ENCODE peak calls at places on chromosomes 11 and 22, in four cellular contexts. K, F, M and G are unnamed samples.

GRCh38 chr22:18101536-18101935 is 9.1 kb upstream of the TUBA8 start:
- DNase-seq in K (no peak), F (no peak), M (peak), G (no peak)

GRCh38 chr11:78798567-78799170 is 224.0 kb upstream of the NARS2 start:
- DNase-seq in F (peak), M (peak), K (no peak), G (peak)

GRCh38 chr11:68843052-68843561 is 1.4 kb upstream of the CPT1A start:
- DNase-seq in K (no peak), F (no peak), M (peak), G (no peak)

GRCh38 chr11:66987158-66987620 is 12.1 kb downstream of the C11orf86 start:
- DNase-seq in K (no peak), M (no peak), F (no peak), G (peak)

GRCh38 chr11:112795142-112795815 is 165.9 kb upstream of the NCAM1 start:
- DNase-seq in K (no peak), M (peak), F (no peak), G (peak)

GRCh38 chr11:3123761-3124733 is 41.1 kb downstream of the OSBPL5 start:
- DNase-seq in F (no peak), M (peak), K (no peak), G (no peak)

GRCh38 chr11:64553554-64554201 is 37.3 kb upstream of the SLC22A12 start:
- DNase-seq in K (no peak), M (peak), F (peak), G (peak)

GRCh38 chr11:65113361-65113756 is 1.7 kb downstream of the TM7SF2 start:
- DNase-seq in M (no peak), F (no peak), K (no peak), G (no peak)

GRCh38 chr11:101103431-101103830 is 26.2 kb downstream of the PGR start:
- DNase-seq in F (no peak), M (no peak), K (no peak), G (no peak)

GRCh38 chr22:30116362-30117117 is 36.3 kb downstream of the HORMAD2 start:
- DNase-seq in M (no peak), F (no peak), K (no peak), G (no peak)

GRCh38 chr11:2558402-2558801 is 113.6 kb downstream of the KCNQ1 start:
- DNase-seq in K (no peak), F (no peak), M (no peak), G (no peak)

GRCh38 chr11:62593434-62594044 is 2.2 kb upstream of the TUT1 start:
- DNase-seq in F (no peak), K (no peak), M (peak), G (peak)

GRCh38 chr11:123481647-123482046 is 51.6 kb downstream of the GRAMD1B start:
- DNase-seq in K (no peak), M (peak), F (no peak), G (no peak)

GRCh38 chr11:82663535-82663934 is 70.1 kb downstream of the FAM181B start:
- DNase-seq in F (no peak), M (no peak), K (no peak), G (no peak)

GRCh38 chr22:41302016-41302767 is 867 bp downstream of the ZC3H7B start:
- DNase-seq in M (no peak), F (no peak), K (no peak), G (peak)

GRCh38 chr11:130131957-130132850 is 27.4 kb upstream of the ST14 start:
- DNase-seq in F (peak), K (peak), M (peak), G (peak)

GRCh38 chr11:116466231-116466630 is 306.6 kb downstream of the BUD13 start:
- DNase-seq in F (no peak), M (no peak), K (no peak), G (no peak)

GRCh38 chr11:75565221-75565814 is 3.3 kb downstream of the SERPINH1 start:
- DNase-seq in K (no peak), M (no peak), F (no peak), G (no peak)

GRCh38 chr11:125304111-125304639 is 139.6 kb downstream of the PKNOX2 start:
- DNase-seq in F (no peak), K (no peak), M (no peak), G (no peak)

GRCh38 chr11:64562723-64563351 is 28.2 kb upstream of the SLC22A12 start:
- DNase-seq in F (no peak), M (no peak), K (no peak), G (no peak)

GRCh38 chr22:45448431-45448830 is 34.9 kb downstream of the RIBC2 start:
- DNase-seq in F (no peak), M (no peak), K (no peak), G (no peak)

GRCh38 chr11:8262552-8263108 is 1.0 kb downstream of the LMO1 start:
- DNase-seq in K (no peak), F (peak), M (peak), G (no peak)
- TF ChIP-seq SPI1 in K (no peak), F (no peak), M (no peak), G (no peak)

GRCh38 chr22:50182176-50183081 is 3.3 kb upstream of the TRABD start:
- DNase-seq in K (no peak), M (no peak), F (no peak), G (no peak)
- TF ChIP-seq SPI1 in K (no peak), M (no peak), F (no peak), G (no peak)

GRCh38 chr11:47186076-47186936 is at the start of gene PACSIN3:
- DNase-seq in M (no peak), F (peak), K (no peak), G (peak)
- TF ChIP-seq SPI1 in M (no peak), F (no peak), K (no peak), G (no peak)

DNA sequence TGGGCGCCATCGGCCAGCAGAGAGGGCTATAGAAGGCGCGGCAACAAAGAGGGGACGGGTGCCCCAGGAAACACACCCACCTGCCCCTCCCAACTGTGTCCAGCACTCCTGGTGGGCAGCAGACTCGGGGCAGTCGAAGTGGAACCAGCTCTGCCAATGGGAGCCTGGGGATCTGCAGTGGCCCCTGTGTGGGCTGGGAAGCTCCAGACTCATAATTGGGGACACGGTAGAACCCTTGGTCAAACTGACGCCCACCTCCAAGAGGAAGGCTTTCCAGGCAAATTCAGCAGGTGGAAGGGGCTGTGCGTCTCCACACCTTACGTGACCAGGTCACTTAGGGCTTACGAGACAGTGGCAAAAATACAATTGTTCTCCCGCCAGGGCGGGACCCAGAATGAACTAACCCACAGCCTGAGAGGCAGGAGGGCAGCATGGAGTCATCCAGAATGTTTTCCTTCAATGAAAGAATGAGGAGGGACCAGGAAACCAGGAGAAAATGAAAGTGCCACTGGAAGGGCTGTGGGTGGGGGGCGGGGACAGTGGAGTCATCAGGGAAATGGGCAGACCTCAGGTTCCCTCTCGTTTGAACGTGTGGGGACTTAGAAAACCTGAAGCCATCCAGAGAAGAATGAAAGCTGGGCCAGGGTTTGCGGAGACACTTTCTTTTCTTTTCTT is 53.2 kb upstream of the SHANK2 start:
- DNase-seq in F (no peak), M (no peak), K (no peak), G (no peak)
- TF ChIP-seq SPI1 in F (no peak), M (no peak), K (no peak), G (no peak)

GRCh38 chr11:109424893-109425292 is 2.9 kb downstream of the C11orf87 start:
- DNase-seq in M (peak), K (no peak), F (no peak), G (peak)

GRCh38 chr11:109423114-109423859 is 1.3 kb downstream of the C11orf87 start:
- DNase-seq in K (no peak), M (no peak), F (no peak), G (no peak)

GRCh38 chr11:109425554-109425953 is 3.6 kb downstream of the C11orf87 start:
- DNase-seq in M (peak), K (no peak), F (no peak), G (no peak)

GRCh38 chr11:109423860-109424190 is 1.8 kb downstream of the C11orf87 start:
- DNase-seq in F (no peak), K (no peak), M (no peak), G (no peak)

DNA sequence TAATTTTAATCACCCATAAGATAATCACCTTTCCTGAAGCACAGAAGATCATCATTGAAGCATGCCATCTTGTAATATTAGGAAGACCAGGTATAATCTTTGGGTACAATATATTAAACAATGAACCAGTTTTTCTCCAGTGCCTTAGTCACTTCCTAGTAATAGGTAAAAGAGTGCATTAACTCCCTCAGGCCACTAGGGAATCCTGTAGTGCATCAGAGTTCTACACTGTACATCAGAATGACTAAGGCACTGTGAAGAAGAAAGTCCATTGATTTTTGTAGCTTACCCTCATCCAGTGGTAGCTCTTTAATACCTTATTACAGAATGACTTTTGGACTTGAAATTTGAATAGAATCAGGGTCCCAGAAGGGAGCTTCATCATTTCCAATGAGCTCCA is 4.5 kb downstream of the C11orf87 start:
- DNase-seq in F (no peak), M (no peak), K (no peak), G (no peak)
- TF ChIP-seq SPI1 in F (no peak), M (no peak), K (no peak), G (no peak)

GRCh38 chr22:24437091-24437490 is 9.7 kb downstream of the ADORA2A start:
- DNase-seq in F (no peak), M (no peak), K (no peak), G (no peak)

GRCh38 chr22:24435861-24436351 is 8.5 kb downstream of the ADORA2A start:
- DNase-seq in M (no peak), K (no peak), F (no peak), G (no peak)

GRCh38 chr22:24436553-24436952 is 9.2 kb downstream of the ADORA2A start:
- DNase-seq in F (no peak), K (no peak), M (no peak), G (no peak)

GRCh38 chr22:24440270-24440717 is 12.9 kb downstream of the ADORA2A start:
- DNase-seq in K (no peak), M (peak), F (no peak), G (no peak)

GRCh38 chr22:24437820-24438328 is 10.5 kb downstream of the ADORA2A start:
- DNase-seq in M (peak), F (peak), K (peak), G (no peak)
- TF ChIP-seq SPI1 in M (no peak), F (no peak), K (no peak), G (no peak)